ENCODE peak calls at places on chromosomes 16 and 17, in five cellular contexts. I is GM23338; F is Right ventricle myocardium superior; N is aorta; W is activated CD8-positive, alpha-beta T cell treated with anti-CD3 and anti-CD28 coated beads, Interleukin-2, amount 10 ng/mL, durations not matched to agents 7 days and 5 days. Y is an unnamed sample.

GRCh38 chr16:27174798-27175197 is 28.5 kb upstream of the KDM8 start:
- ATAC-seq in I (no peak), F (no peak), N (no peak), W (no peak), Y (no peak)

GRCh38 chr16:20313741-20314140 is 13.6 kb downstream of the GP2 start:
- ATAC-seq in I (no peak), F (no peak), N (no peak), W (no peak), Y (no peak)

GRCh38 chr16:70779361-70779760 is 21.6 kb downstream of the VAC14 start:
- ATAC-seq in I (no peak), F (no peak), N (no peak), W (no peak), Y (no peak)

GRCh38 chr17:36867716-36868115 is 69.6 kb upstream of the LHX1 start:
- ATAC-seq in I (no peak), F (no peak), N (no peak), W (no peak), Y (no peak)

GRCh38 chr17:70848785-70849184 is 679.5 kb downstream of the KCNJ2 start:
- ATAC-seq in I (no peak), F (no peak), N (no peak), W (no peak), Y (no peak)

GRCh38 chr17:67322039-67322787 is 44.2 kb downstream of the PSMD12 start:
- ATAC-seq in I (peak), F (no peak), N (no peak), W (no peak), Y (no peak)

GRCh38 chr17:2901582-2901981 is 105.3 kb downstream of the RAP1GAP2 start:
- ATAC-seq in I (no peak), F (peak), N (no peak), W (no peak), Y (no peak)

GRCh38 chr16:29114476-29115012 is 129.7 kb downstream of the LAT start:
- ATAC-seq in I (no peak), F (no peak), N (no peak), W (no peak), Y (no peak)

GRCh38 chr16:57801098-57801855 is 1.0 kb downstream of the KIFC3 start:
- ATAC-seq in I (peak), F (no peak), N (peak), W (no peak), Y (no peak)

GRCh38 chr17:19264681-19265080 is 27.5 kb downstream of the EPN2 start:
- ATAC-seq in I (no peak), F (no peak), N (peak), W (no peak), Y (no peak)

GRCh38 chr16:24132048-24132796 is 123.9 kb upstream of the CACNG3 start:
- ATAC-seq in I (no peak), F (no peak), N (no peak), W (no peak), Y (no peak)

GRCh38 chr17:36197389-36197708 is 791 bp upstream of the CCL3L1 start:
- ATAC-seq in I (no peak), F (no peak), N (no peak), W (no peak), Y (peak)

GRCh38 chr16:57022445-57022844 is 33.1 kb downstream of the NLRC5 start:
- ATAC-seq in I (no peak), F (no peak), N (no peak), W (peak), Y (no peak)

GRCh38 chr16:72125635-72126428 is 32.2 kb downstream of the DHX38 start:
- ATAC-seq in I (no peak), F (peak), N (no peak), W (no peak), Y (peak)